ENCODE peak calls at places on chromosome 14, in seven cellular contexts. W, X, P, I, C, R and Y are unnamed samples.

GRCh38 chr14:75156901-75157300 is 19.5 kb downstream of the TMED10 start:
- DNase-seq in X (no peak), I (no peak), W (no peak), P (no peak), C (no peak), R (no peak), Y (no peak)

GRCh38 chr14:99360774-99361595 is 89.0 kb upstream of the BCL11B start:
- DNase-seq in C (no peak), X (peak; percentile 42), I (peak; percentile 22), R (no peak), W (peak; percentile 34), P (no peak), Y (no peak)

GRCh38 chr14:85911044-85911443 is 381.1 kb downstream of the FLRT2 start:
- DNase-seq in X (no peak), R (no peak), C (no peak), I (no peak), W (no peak), P (no peak), Y (no peak)

GRCh38 chr14:91113829-91114078 is at the start of gene DGLUCY:
- DNase-seq in X (peak; percentile 68), I (peak; percentile 87), R (peak; percentile 94), P (no peak), C (peak; percentile 84), W (no peak), Y (peak; percentile 88)

GRCh38 chr14:50342211-50343080 is 30.3 kb downstream of the DMAC2L start:
- DNase-seq in P (no peak), R (peak; percentile 82), X (peak; percentile 57), C (no peak), I (peak; percentile 59), W (peak; percentile 67), Y (peak; percentile 47)

GRCh38 chr14:33657478-33657877 is 293.4 kb downstream of the EGLN3 start:
- DNase-seq in X (no peak), P (no peak), R (no peak), I (no peak), W (no peak), C (no peak), Y (no peak)

GRCh38 chr14:38866461-38866860 is 236.6 kb downstream of the SEC23A start:
- DNase-seq in W (no peak), R (no peak), C (no peak), I (no peak), X (no peak), P (no peak), Y (no peak)

GRCh38 chr14:59123975-59124374 is 64.5 kb upstream of the DAAM1 start:
- DNase-seq in P (no peak), X (peak; percentile 21), W (peak; percentile 20), R (no peak), I (peak; percentile 27), C (no peak), Y (no peak)

GRCh38 chr14:23432946-23433345 is 2.5 kb downstream of the MYH7 start:
- DNase-seq in R (no peak), C (no peak), P (no peak), W (no peak), I (no peak), X (no peak), Y (no peak)

GRCh38 chr14:24196071-24197061 is 1.1 kb upstream of the TM9SF1 start:
- DNase-seq in W (no peak), X (peak; percentile 27), C (no peak), P (no peak), I (no peak), R (peak; percentile 64), Y (no peak)

GRCh38 chr14:35932659-35933159 is 106.6 kb downstream of the BRMS1L start:
- DNase-seq in R (no peak), W (no peak), I (no peak), X (no peak), C (no peak), P (no peak), Y (no peak)

GRCh38 chr14:50106178-50106577 is 10.2 kb downstream of the VCPKMT start:
- DNase-seq in R (no peak), P (no peak), W (no peak), C (no peak), I (peak; percentile 13), X (no peak), Y (no peak)

GRCh38 chr14:42633504-42634095 is 1026.9 kb downstream of the LRFN5 start:
- DNase-seq in R (no peak), P (no peak), I (peak; percentile 12), X (no peak), W (no peak), C (no peak), Y (no peak)

GRCh38 chr14:26841361-26841760 is 243.5 kb upstream of the NOVA1 start:
- DNase-seq in W (no peak), C (no peak), I (no peak), X (no peak), R (no peak), P (peak; percentile 36), Y (no peak)

GRCh38 chr14:101878222-101879211 is 85.9 kb upstream of the DYNC1H1 start:
- DNase-seq in I (no peak), W (no peak), C (no peak), R (no peak), P (no peak), X (no peak), Y (no peak)

GRCh38 chr14:65002586-65003210 is 16.0 kb downstream of the FNTB start:
- DNase-seq in I (no peak), X (no peak), P (no peak), C (no peak), R (no peak), W (no peak), Y (no peak)

GRCh38 chr14:23307687-23308644 is 1.3 kb downstream of the BCL2L2 start:
- DNase-seq in R (no peak), I (no peak), W (peak; percentile 57), C (no peak), X (peak; percentile 12), P (peak; percentile 61), Y (no peak)

GRCh38 chr14:80549141-80549540 is 337.8 kb upstream of the DIO2 start:
- DNase-seq in C (no peak), W (no peak), R (no peak), P (no peak), I (no peak), X (no peak), Y (no peak)

GRCh38 chr14:39383026-39383626 is 49.1 kb downstream of the FBXO33 start:
- DNase-seq in X (no peak), C (no peak), P (no peak), R (no peak), W (no peak), I (no peak), Y (no peak)

GRCh38 chr14:72401632-72402428 is 469.6 kb downstream of the RGS6 start:
- DNase-seq in R (no peak), C (no peak), I (no peak), P (no peak), X (no peak), W (no peak), Y (no peak)

GRCh38 chr14:30849354-30849753 is 25.0 kb upstream of the COCH start:
- DNase-seq in P (no peak), C (no peak), X (no peak), R (no peak), I (no peak), W (no peak), Y (no peak)

GRCh38 chr14:88005050-88005481 is at the start of gene GPR65:
- DNase-seq in W (no peak), X (no peak), C (no peak), R (no peak), P (no peak), I (no peak), Y (no peak)

GRCh38 chr14:88005978-88006851 is 1.3 kb downstream of the GPR65 start:
- DNase-seq in W (no peak), X (no peak), R (no peak), P (no peak), C (no peak), I (no peak), Y (peak; percentile 47)

GRCh38 chr14:88007608-88008007 is 2.7 kb downstream of the GPR65 start:
- DNase-seq in C (no peak), I (no peak), R (no peak), P (no peak), X (no peak), W (no peak), Y (no peak)

GRCh38 chr14:88013750-88014349 is 8.9 kb downstream of the GPR65 start:
- DNase-seq in I (peak; percentile 76), P (no peak), W (peak; percentile 53), C (peak; percentile 38), R (no peak), X (peak; percentile 84), Y (peak; percentile 60)

GRCh38 chr14:88009486-88009885 is 4.6 kb downstream of the GPR65 start:
- DNase-seq in C (no peak), P (no peak), X (no peak), I (no peak), R (no peak), W (no peak), Y (no peak)
- H3K27ac ChIP-seq in C (no peak overlapping the region), P (no peak overlapping the region), X (no peak overlapping the region), I (no peak overlapping the region), R (no peak overlapping the region), W (no peak overlapping the region), Y (no peak overlapping the region)

GRCh38 chr14:94406910-94407309 is 18.5 kb upstream of the SERPINA1 start:
- DNase-seq in C (no peak), W (no peak), R (no peak), I (no peak), P (no peak), X (no peak), Y (no peak)

GRCh38 chr14:94411638-94412037 is 23.2 kb upstream of the SERPINA1 start:
- DNase-seq in I (no peak), C (no peak), X (no peak), P (no peak), R (no peak), W (no peak), Y (no peak)

GRCh38 chr14:94405481-94405880 is 17.1 kb upstream of the SERPINA1 start:
- DNase-seq in W (no peak), R (no peak), I (no peak), X (no peak), P (no peak), C (no peak), Y (peak; percentile 63)

GRCh38 chr14:94407906-94408305 is 19.5 kb upstream of the SERPINA1 start:
- DNase-seq in R (no peak), W (no peak), C (no peak), I (no peak), P (no peak), X (no peak), Y (no peak)

GRCh38 chr14:94408546-94409095 is 20.2 kb upstream of the SERPINA1 start:
- DNase-seq in I (no peak), C (no peak), X (no peak), W (no peak), P (no peak), R (no peak), Y (no peak)
- H3K27ac ChIP-seq in I (no peak overlapping the region), C (no peak overlapping the region), X (no peak overlapping the region), W (no peak overlapping the region), P (no peak overlapping the region), R (no peak overlapping the region), Y (no peak overlapping the region)

DNA sequence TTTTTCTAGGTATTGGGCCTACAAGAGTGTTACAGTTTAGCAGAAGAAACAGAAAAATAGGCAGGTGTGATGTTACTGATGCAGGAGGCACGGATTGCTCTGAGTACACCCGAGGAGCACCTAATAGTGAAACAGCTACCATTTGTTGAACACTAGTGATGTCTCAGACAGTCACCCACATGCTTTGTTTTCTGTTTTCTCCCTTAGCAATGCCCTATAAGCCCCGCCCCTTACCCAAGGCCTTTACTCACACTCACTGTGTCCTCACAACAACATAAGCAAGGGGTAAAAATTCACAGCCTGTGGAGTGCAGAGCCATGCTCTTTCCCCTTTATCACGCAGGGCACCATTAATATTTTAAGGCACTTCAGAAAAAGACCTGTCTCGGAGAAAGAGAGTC is 25.7 kb downstream of the MAPK1IP1L start:
- DNase-seq in W (peak; percentile 40), X (peak; percentile 32), C (no peak), P (peak; percentile 88), I (no peak), R (no peak), Y (no peak)
- H3K27ac ChIP-seq in W (peak overlapping the region; percentile 83), X (no peak overlapping the region), C (no peak overlapping the region), P (peak overlapping the region; percentile 99), I (no peak overlapping the region), R (no peak overlapping the region), Y (peak overlapping the region; percentile 81)

GRCh38 chr14:51442513-51443175 is 202.6 kb downstream of the TMX1 start:
- DNase-seq in P (peak; percentile 96), X (peak; percentile 63), I (no peak), R (no peak), C (no peak), W (peak; percentile 78), Y (no peak)
- H3K27ac ChIP-seq in P (peak overlapping the region; percentile 92), X (peak overlapping the region; percentile 43), I (no peak overlapping the region), R (no peak overlapping the region), C (no peak overlapping the region), W (no peak overlapping the region), Y (no peak overlapping the region)